ENCODE peak calls at places on chromosome 1, in six cellular contexts. K, V, N, T, G and A are unnamed samples.

GRCh38 chr1:37473431-37474050 is 839 bp upstream of the ZC3H12A start:
- DNase-seq in G (no peak), T (no peak), N (peak), K (no peak), V (peak), A (peak)

GRCh38 chr1:200334661-200335256 is 75.1 kb downstream of the ZNF281 start:
- DNase-seq in V (no peak), N (peak), G (no peak), T (no peak), K (no peak), A (no peak)

GRCh38 chr1:29757866-29758763 is 521.8 kb downstream of the PTPRU start:
- DNase-seq in N (no peak), V (no peak), T (no peak), K (no peak), G (no peak), A (no peak)

GRCh38 chr1:28501925-28502324 is 3.9 kb upstream of the RCC1 start:
- DNase-seq in K (no peak), T (no peak), N (no peak), G (no peak), V (no peak), A (no peak)

GRCh38 chr1:37763791-37764741 is 854 bp downstream of the EPHA10 start:
- DNase-seq in T (peak), N (peak), K (no peak), V (peak), G (no peak), A (no peak)

GRCh38 chr1:102879439-102879993 is 228.8 kb downstream of the COL11A1 start:
- DNase-seq in T (no peak), N (peak), G (no peak), K (no peak), V (no peak), A (no peak)

GRCh38 chr1:117205368-117205767 is 5.4 kb downstream of the VTCN1 start:
- DNase-seq in G (no peak), T (no peak), K (no peak), V (no peak), N (no peak), A (no peak)

GRCh38 chr1:206875752-206876380 is 10.4 kb downstream of the IL20 start:
- DNase-seq in V (no peak), K (no peak), G (no peak), T (no peak), N (no peak), A (no peak)

GRCh38 chr1:21239181-21239580 is 51.1 kb downstream of the ECE1 start:
- DNase-seq in T (no peak), N (peak), V (no peak), K (no peak), G (no peak), A (no peak)

GRCh38 chr1:165871311-165872067 is 44.1 kb downstream of the UCK2 start:
- DNase-seq in G (peak), K (peak), V (peak), N (peak), T (no peak), A (peak)

GRCh38 chr1:201876148-201876547 is 12.6 kb upstream of the SHISA4 start:
- DNase-seq in V (no peak), G (no peak), N (peak), K (no peak), T (no peak), A (no peak)

GRCh38 chr1:239951518-239952130 is 140.1 kb upstream of the FMN2 start:
- DNase-seq in N (peak), V (peak), G (peak), K (peak), T (peak), A (no peak)

GRCh38 chr1:98119793-98120192 is 199.0 kb upstream of the DPYD start:
- DNase-seq in V (no peak), G (no peak), K (no peak), T (peak), N (peak), A (no peak)